ENCODE peak calls at places on chromosome 18, in seven cellular contexts. X is left ventricle myocardium inferior; E is glomerular endothelial cell; U is SJSA1; Y is stimulated activated naive CD8-positive, alpha-beta T cell treated with anti-CD3 and anti-CD28 coated beads, Interleukin-15, Interleukin-2, amounts not matched to agents 100 U/mL and 50 U/mL, for 24 hours; O is left cardiac atrium; D is suprapubic skin. Q is an unnamed sample.

GRCh38 chr18:54222922-54223567 is 1.4 kb downstream of the MBD2 start:
- DNase-seq in D (no peak), E (no peak), X (no peak), Y (peak), O (no peak), U (no peak), Q (peak)

GRCh38 chr18:39749154-39749553 is 2183.6 kb upstream of the CELF4 start:
- DNase-seq in Y (no peak), D (no peak), O (no peak), E (no peak), X (no peak), U (no peak), Q (no peak)

GRCh38 chr18:35050638-35051287 is 9.6 kb downstream of the MAPRE2 start:
- DNase-seq in O (no peak), X (no peak), Y (no peak), E (no peak), D (no peak), U (no peak), Q (peak)

GRCh38 chr18:55500316-55501086 is 87.5 kb downstream of the TCF4 start:
- DNase-seq in X (no peak), O (no peak), D (no peak), U (no peak), Y (no peak), E (no peak), Q (no peak)

GRCh38 chr18:61159246-61159645 is 174.0 kb upstream of the CDH20 start:
- DNase-seq in U (no peak), Y (no peak), X (no peak), E (no peak), D (no peak), O (no peak), Q (no peak)

GRCh38 chr18:40371673-40372072 is 1583.4 kb upstream of the PIK3C3 start:
- DNase-seq in E (peak), Y (no peak), X (no peak), O (no peak), U (no peak), D (no peak), Q (no peak)

GRCh38 chr18:49016648-49017539 is 66.1 kb upstream of the SMAD7 start:
- DNase-seq in O (peak), X (no peak), D (peak), Y (no peak), U (peak), E (no peak), Q (peak)

GRCh38 chr18:67199993-67200617 is 316.4 kb downstream of the DSEL start:
- DNase-seq in X (no peak), D (no peak), Y (no peak), O (no peak), U (no peak), E (peak), Q (peak)

GRCh38 chr18:37889963-37890362 is 324.4 kb upstream of the CELF4 start:
- DNase-seq in D (no peak), O (no peak), E (no peak), X (no peak), U (no peak), Y (no peak), Q (peak)

GRCh38 chr18:8703781-8704301 is 1.5 kb upstream of the MTCL1 start:
- DNase-seq in U (no peak), E (no peak), D (no peak), X (no peak), O (no peak), Y (no peak), Q (peak)

GRCh38 chr18:70553961-70554325 is 265.1 kb downstream of the SOCS6 start:
- DNase-seq in D (no peak), X (no peak), Y (no peak), U (no peak), E (no peak), O (no peak), Q (no peak)

GRCh38 chr18:8717011-8717770 is 11.8 kb downstream of the MTCL1 start:
- DNase-seq in X (no peak), O (no peak), E (no peak), Y (no peak), D (no peak), U (peak), Q (no peak)

GRCh38 chr18:49886891-49887764 is 73.8 kb upstream of the ACAA2 start:
- DNase-seq in X (no peak), E (no peak), Y (no peak), U (no peak), D (no peak), O (no peak), Q (no peak)